ENCODE peak calls at places on chromosomes 6 and 20, in seven cellular contexts. N is A549, B is tibial nerve, F is breast epithelium, A is H1, W is GM12891, K is HCT116. R is an unnamed sample.
A peak's percentile ranks its signal among the peaks of the same experiment; 100 is the strongest.

GRCh38 chr6:29813066-29813465 is 14.6 kb upstream of the HLA-G start:
- DNase-seq in N (no peak), B (no peak), F (no peak), A (peak; percentile 41), W (no peak), K (no peak), R (no peak)

GRCh38 chr20:2032168-2032567 is 38.3 kb upstream of the PDYN start:
- DNase-seq in N (no peak), B (no peak), F (no peak), A (no peak), W (no peak), K (no peak), R (no peak)

GRCh38 chr20:41329435-41330342 is 10.9 kb upstream of the LPIN3 start:
- DNase-seq in N (peak; percentile 44), B (peak; percentile 73), F (peak; percentile 64), A (no peak), W (no peak), K (peak; percentile 26), R (peak; percentile 89)

GRCh38 chr20:59866338-59866737 is 67.1 kb downstream of the SYCP2 start:
- DNase-seq in N (no peak), B (no peak), F (no peak), A (no peak), W (no peak), K (no peak), R (no peak)

GRCh38 chr20:41178904-41179432 is 41.6 kb downstream of the PLCG1 start:
- DNase-seq in N (no peak), B (peak; percentile 15), F (peak; percentile 24), A (peak; percentile 46), W (no peak), K (no peak), R (peak; percentile 21)

GRCh38 chr20:6588296-6588695 is 179.2 kb upstream of the BMP2 start:
- DNase-seq in N (no peak), B (no peak), F (no peak), A (no peak), W (no peak), K (no peak), R (no peak)

GRCh38 chr6:12060780-12061619 is 48.9 kb downstream of the HIVEP1 start:
- DNase-seq in N (peak; percentile 28), B (peak; percentile 50), F (peak; percentile 24), A (no peak), W (no peak), K (no peak), R (peak; percentile 40)

GRCh38 chr6:12208190-12208589 is 82.0 kb upstream of the EDN1 start:
- DNase-seq in N (no peak), B (peak; percentile 17), F (no peak), A (no peak), W (no peak), K (no peak), R (peak; percentile 2)

GRCh38 chr6:122392564-122393338 is 6.7 kb upstream of the HSF2 start:
- DNase-seq in N (no peak), B (no peak), F (no peak), A (no peak), W (no peak), K (no peak), R (no peak)

GRCh38 chr6:10411915-10412164 is 3.0 kb downstream of the TFAP2A start:
- DNase-seq in N (no peak), B (no peak), F (no peak), A (no peak), W (no peak), K (no peak), R (no peak)

GRCh38 chr6:117423754-117424153 is 2.0 kb downstream of the ROS1 start:
- DNase-seq in N (no peak), B (no peak), F (no peak), A (no peak), W (no peak), K (no peak), R (peak; percentile 38)

GRCh38 chr20:53070224-53070623 is 98.1 kb downstream of the TSHZ2 start:
- DNase-seq in N (no peak), B (no peak), F (no peak), A (no peak), W (no peak), K (no peak), R (no peak)

DNA sequence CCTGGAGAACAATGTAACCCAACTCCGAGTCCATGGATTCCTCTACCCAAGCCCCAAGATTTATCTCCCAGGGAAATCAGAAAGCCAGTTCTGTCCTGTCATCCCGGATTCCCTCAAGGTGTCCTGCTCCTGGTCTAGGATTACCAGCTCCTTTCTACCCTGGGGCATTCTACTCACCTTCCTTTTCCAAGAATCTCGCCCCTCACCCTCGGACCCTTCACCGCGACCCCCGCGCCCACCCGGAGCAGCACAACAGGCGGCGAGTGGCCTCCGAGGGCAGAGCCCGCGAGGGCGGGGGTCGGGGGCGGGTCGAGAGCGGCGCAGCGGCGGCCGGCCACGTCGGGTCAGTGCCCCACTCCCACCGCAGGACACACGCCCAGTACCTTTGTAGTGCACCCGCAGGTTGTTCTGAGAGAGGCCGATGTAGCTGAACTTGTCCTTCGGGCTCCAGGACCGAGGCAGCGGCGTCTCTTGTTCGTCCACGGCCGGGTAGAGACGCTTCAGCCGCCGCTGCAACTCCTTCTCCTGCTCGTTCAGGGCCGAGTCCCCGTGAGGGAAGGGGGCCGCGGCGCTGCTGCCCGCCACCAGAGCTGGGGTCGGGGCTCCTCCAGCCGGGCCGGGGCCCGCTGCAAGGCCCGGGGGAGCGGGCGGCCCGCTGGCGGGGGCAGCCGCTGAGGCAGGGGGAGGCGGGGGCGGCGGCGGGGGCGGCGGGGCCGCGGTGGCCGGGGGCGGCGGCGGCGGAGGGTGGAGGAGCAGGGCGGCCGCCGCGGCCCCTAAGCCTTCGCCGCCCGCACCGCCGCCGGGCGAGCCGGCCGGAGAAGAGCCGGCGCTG is 867 bp downstream of the RANBP9 start:
- DNase-seq in N (no peak), B (peak; percentile 30), F (peak; percentile 24), A (peak; percentile 72), W (peak; percentile 33), K (no peak), R (peak; percentile 48)
- TF ChIP-seq POLR2A in N (no peak), B (no peak), F (no peak), A (no peak), W (no peak), K (no peak), R (peak; percentile 8)

DNA sequence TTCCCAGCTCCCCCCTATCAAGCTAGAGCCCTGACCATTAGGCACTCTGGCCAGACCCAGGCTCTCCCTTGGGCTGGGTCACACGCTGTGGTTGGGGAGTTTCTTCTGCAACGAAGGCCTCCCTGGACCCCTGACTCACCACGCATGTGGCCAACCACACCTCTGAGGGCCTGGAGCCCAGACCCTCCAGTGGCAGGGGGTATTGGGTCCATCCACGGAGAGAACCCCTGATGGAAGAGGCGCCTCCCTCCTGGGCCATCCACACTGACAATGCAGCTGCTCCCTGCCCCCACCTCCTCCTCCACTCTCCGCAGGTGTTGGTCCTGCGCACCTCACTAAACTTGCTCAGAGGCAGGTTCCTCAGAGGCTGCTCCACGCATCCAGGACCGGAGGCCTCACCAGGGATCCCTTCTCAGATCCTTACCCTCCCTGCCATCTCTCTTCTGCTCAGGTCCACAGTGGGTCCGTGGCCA is 125.4 kb downstream of the RNASET2 start:
- DNase-seq in N (no peak), B (no peak), F (no peak), A (no peak), W (no peak), K (no peak), R (no peak)
- TF ChIP-seq POLR2A in N (no peak), B (no peak), F (no peak), A (no peak), W (no peak), K (no peak), R (no peak)

GRCh38 chr6:43174263-43175112 is 3.4 kb downstream of the SRF start:
- DNase-seq in N (peak; percentile 98), B (peak; percentile 98), F (peak; percentile 99), A (peak; percentile 95), W (peak; percentile 95), K (peak; percentile 94), R (peak; percentile 99)

GRCh38 chr6:43173496-43174262 is 2.6 kb downstream of the SRF start:
- DNase-seq in N (no peak), B (no peak), F (no peak), A (no peak), W (no peak), K (no peak), R (no peak)

GRCh38 chr6:43171284-43172126 is 436 bp downstream of the SRF start:
- DNase-seq in N (peak; percentile 75), B (no peak), F (no peak), A (peak; percentile 64), W (no peak), K (no peak), R (no peak)

GRCh38 chr6:43170452-43171283 is at the start of gene SRF:
- DNase-seq in N (peak; percentile 67), B (peak; percentile 100), F (peak; percentile 100), A (peak; percentile 98), W (peak; percentile 83), K (peak; percentile 98), R (peak; percentile 100)

GRCh38 chr6:43172127-43173007 is 1.3 kb downstream of the SRF start:
- DNase-seq in N (no peak), B (peak; percentile 18), F (peak; percentile 77), A (peak; percentile 66), W (no peak), K (no peak), R (peak; percentile 41)
- TF ChIP-seq POLR2A in N (no peak), B (no peak), F (no peak), A (no peak), W (no peak), K (no peak), R (no peak)

DNA sequence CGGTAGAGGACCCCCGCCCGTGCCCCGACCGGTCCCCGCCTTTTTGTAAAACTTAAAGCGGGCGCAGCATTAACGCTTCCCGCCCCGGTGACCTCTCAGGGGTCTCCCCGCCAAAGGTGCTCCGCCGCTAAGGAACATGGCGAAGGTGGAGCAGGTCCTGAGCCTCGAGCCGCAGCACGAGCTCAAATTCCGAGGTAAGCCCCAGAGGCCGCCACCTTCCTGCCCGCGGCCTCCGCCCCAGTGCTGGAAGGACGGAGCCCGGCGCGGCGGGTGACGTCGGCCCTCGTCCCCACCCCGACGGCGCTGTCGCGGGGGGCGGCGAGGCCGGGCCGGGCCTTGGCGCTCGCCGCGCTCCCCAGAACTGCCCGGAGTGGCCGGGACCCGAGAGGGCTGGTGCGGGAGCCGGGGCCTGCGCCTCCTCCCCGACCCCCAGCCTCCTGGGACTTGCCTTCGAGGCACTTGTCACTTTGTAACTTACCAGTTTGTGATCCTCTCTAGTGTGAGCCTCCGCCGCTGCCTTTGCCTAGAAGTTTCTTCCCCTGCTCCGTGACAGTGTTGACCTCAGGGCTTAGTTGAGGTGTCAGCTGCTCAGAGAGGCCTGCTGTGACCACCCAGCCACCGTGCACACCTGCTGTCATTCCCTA is 417 bp downstream of the VAPB start:
- DNase-seq in N (no peak), B (peak; percentile 8), F (no peak), A (no peak), W (peak; percentile 29), K (no peak), R (peak; percentile 19)
- TF ChIP-seq POLR2A in N (no peak), B (no peak), F (no peak), A (no peak), W (no peak), K (no peak), R (no peak)

DNA sequence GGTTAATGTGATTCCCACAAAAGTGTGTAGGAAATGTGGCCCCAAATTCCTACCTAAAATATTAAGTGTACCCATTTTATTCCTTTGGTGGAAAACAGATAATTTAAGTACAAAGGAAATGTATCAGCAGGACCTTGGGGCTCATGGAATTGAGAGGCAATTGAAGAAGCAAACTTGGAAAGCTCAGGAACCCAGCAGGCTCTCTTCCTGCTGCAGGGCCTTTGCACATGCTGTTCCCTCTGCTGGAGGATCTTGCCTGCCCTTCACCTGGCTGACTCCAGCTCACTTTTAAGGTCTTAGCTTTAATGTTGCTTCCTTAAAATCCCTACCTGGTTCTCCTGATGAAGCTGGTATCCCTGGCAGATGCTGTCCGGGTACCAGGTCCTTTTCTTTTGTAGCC is 9.8 kb upstream of the BLCAP start:
- DNase-seq in N (no peak), B (no peak), F (no peak), A (no peak), W (no peak), K (no peak), R (no peak)
- TF ChIP-seq POLR2A in N (no peak), B (no peak), F (no peak), A (no peak), W (no peak), K (no peak), R (no peak)

R was measured in gastrocnemius medialis.